ENCODE peak calls at places on chromosomes 16 and 17, in seven cellular contexts. O is lower lobe of right lung, T is cardiac muscle cell, X is adrenal gland, R is heart left ventricle, G is SK-N-SH, S is left ventricle myocardium inferior. N is an unnamed sample. For H3K9me3, the result is how much of the 10 kb centered on the place peaks cover.

GRCh38 chr17:42387221-42387657 is 1.0 kb downstream of the STAT3 start:
- DNase-seq in T (no peak), R (no peak), S (no peak), G (peak), X (no peak), O (no peak), N (no peak)

GRCh38 chr17:82086941-82087906 is 10.8 kb downstream of the FASN start:
- DNase-seq in X (no peak), G (no peak), S (peak), R (no peak), T (no peak), O (no peak), N (no peak)

GRCh38 chr16:84700518-84701277 is 898 bp downstream of the USP10 start:
- DNase-seq in S (no peak), G (peak), O (no peak), X (no peak), T (peak), R (no peak), N (no peak)

GRCh38 chr17:76089680-76090516 is 10.9 kb downstream of the ZACN start:
- DNase-seq in R (peak), S (no peak), X (no peak), G (peak), T (no peak), O (peak), N (no peak)

GRCh38 chr17:17205368-17206148 is 575 bp downstream of the PLD6 start:
- DNase-seq in O (peak), R (peak), X (peak), G (peak), T (no peak), S (peak), N (no peak)

GRCh38 chr16:81585785-81586184 is 141.2 kb downstream of the CMIP start:
- DNase-seq in R (peak), O (no peak), S (no peak), X (no peak), G (no peak), T (peak), N (no peak)

GRCh38 chr16:89093602-89094251 is at the start of gene ACSF3:
- DNase-seq in X (peak), R (peak), S (peak), T (peak), O (peak), G (peak), N (no peak)

GRCh38 chr16:1180772-1181714 is 28.1 kb downstream of the CACNA1H start:
- DNase-seq in S (peak), X (no peak), O (no peak), R (peak), T (no peak), G (no peak), N (no peak)

GRCh38 chr17:80982426-80982974 is 9.1 kb upstream of the CHMP6 start:
- DNase-seq in O (no peak), R (no peak), T (no peak), G (no peak), X (no peak), S (no peak), N (no peak)

GRCh38 chr17:63116967-63117366 is 150.9 kb downstream of the TANC2 start:
- DNase-seq in R (no peak), T (no peak), S (no peak), G (peak), X (no peak), O (no peak), N (no peak)

GRCh38 chr17:37259030-37259735 is 116.6 kb upstream of the C17orf78 start:
- DNase-seq in O (no peak), G (no peak), S (no peak), T (no peak), X (no peak), R (no peak), N (no peak)

GRCh38 chr16:31888735-31889134 is 15.1 kb downstream of the ZNF267 start:
- DNase-seq in R (no peak), T (no peak), O (no peak), G (no peak), X (no peak), S (no peak), N (no peak)

GRCh38 chr16:31897283-31897682 is 23.7 kb downstream of the ZNF267 start:
- DNase-seq in G (no peak), X (no peak), O (no peak), S (no peak), R (no peak), T (no peak), N (no peak)

GRCh38 chr16:31899505-31899904 is 25.9 kb downstream of the ZNF267 start:
- DNase-seq in O (no peak), X (no peak), T (no peak), G (no peak), S (no peak), R (no peak), N (no peak)

GRCh38 chr16:31893824-31894223 is 20.2 kb downstream of the ZNF267 start:
- DNase-seq in X (no peak), G (no peak), O (no peak), T (no peak), R (no peak), S (no peak), N (no peak)
- H3K9me3 ChIP-seq in X (under half), G (under half), O (under half), T (under half), R (under half), S (under half), N (under half)

GRCh38 chr17:14203392-14203791 is 33.3 kb downstream of the CDRT15 start:
- DNase-seq in G (no peak), O (no peak), T (no peak), X (no peak), S (no peak), R (no peak), N (no peak)
- TF ChIP-seq CTCF in G (no peak), O (no peak), T (peak), X (peak), S (peak), R (peak), N (peak)

DNA sequence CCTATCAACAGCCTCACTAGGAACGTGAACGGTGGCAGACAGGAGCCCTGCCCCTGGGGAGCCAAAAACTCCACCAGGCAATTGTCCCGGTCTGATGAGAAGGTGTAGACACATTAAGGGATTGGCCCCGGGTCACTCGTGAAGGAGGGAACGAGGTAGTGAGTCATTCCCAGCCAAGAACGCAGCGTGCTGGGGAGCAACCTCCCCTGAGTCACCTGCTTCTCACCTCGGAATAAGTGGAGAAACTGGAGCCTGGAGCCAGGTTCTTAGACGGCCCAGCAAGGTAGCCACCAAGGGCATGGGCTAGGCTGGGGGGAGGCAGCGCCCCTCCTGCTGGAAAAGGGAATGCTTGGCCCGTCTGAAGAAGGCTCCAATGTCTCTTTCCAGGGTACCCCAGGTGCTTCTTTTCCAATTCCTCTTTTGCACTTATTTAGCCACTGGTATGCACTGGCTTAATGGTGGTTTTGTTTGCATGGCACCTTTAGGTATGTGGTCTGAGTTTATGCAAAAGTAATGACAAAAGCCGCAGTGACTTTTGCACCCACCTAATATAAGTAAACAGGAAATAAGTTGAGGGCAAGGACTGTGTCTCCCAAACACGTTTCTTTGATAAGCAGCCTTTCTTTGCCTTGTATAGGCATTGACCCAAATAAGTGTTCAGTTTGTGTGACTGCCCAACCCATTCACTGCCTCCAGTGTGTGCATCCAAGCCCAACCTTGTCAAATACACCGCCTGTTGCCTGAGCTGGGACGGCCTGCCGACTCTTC is 1.8 kb upstream of the HELZ start:
- DNase-seq in R (no peak), O (peak), X (peak), T (no peak), G (no peak), S (no peak), N (no peak)
- H3K4me3 ChIP-seq in R (peak), O (peak), X (no peak), T (peak), G (peak), S (peak), N (peak)

DNA sequence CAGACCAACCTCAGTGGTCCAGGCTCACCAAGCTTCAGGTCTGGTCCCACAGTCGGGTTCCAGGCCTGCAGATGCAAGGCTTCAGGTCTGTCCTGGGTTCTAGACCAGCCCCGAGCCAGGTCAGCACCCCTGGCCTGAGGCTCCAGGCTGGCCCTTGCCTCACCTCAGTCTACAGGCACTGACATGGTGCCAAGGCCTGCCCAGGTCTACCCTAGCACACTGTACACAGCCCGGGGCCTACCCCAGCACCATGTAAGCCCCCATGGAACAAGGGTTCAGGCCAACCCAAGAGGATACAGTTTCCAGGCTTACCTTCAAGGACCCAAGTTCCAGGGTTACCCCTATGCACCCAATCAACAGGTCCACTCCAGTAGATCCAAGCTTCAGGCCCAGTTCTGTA is 26.8 kb downstream of the ZFP1 start:
- DNase-seq in O (no peak), S (no peak), T (no peak), G (no peak), R (no peak), X (no peak), N (no peak)
- H3K9me3 ChIP-seq in O (half or more), S (half or more), T (under half), G (under half), R (under half), X (under half), N (under half)

GRCh38 chr16:68385371-68385770 is 62.9 kb downstream of the SMPD3 start:
- DNase-seq in S (no peak), O (no peak), T (no peak), G (no peak), R (no peak), X (no peak), N (no peak)

GRCh38 chr16:68383858-68384257 is 64.5 kb downstream of the SMPD3 start:
- DNase-seq in G (no peak), O (peak), X (no peak), T (no peak), R (no peak), S (no peak), N (no peak)

GRCh38 chr16:68382296-68382718 is 66.0 kb downstream of the SMPD3 start:
- DNase-seq in O (peak), T (no peak), R (no peak), G (peak), S (no peak), X (no peak), N (no peak)

GRCh38 chr16:68386628-68387027 is 61.7 kb downstream of the SMPD3 start:
- DNase-seq in G (peak), X (no peak), R (no peak), T (no peak), O (peak), S (no peak), N (no peak)

DNA sequence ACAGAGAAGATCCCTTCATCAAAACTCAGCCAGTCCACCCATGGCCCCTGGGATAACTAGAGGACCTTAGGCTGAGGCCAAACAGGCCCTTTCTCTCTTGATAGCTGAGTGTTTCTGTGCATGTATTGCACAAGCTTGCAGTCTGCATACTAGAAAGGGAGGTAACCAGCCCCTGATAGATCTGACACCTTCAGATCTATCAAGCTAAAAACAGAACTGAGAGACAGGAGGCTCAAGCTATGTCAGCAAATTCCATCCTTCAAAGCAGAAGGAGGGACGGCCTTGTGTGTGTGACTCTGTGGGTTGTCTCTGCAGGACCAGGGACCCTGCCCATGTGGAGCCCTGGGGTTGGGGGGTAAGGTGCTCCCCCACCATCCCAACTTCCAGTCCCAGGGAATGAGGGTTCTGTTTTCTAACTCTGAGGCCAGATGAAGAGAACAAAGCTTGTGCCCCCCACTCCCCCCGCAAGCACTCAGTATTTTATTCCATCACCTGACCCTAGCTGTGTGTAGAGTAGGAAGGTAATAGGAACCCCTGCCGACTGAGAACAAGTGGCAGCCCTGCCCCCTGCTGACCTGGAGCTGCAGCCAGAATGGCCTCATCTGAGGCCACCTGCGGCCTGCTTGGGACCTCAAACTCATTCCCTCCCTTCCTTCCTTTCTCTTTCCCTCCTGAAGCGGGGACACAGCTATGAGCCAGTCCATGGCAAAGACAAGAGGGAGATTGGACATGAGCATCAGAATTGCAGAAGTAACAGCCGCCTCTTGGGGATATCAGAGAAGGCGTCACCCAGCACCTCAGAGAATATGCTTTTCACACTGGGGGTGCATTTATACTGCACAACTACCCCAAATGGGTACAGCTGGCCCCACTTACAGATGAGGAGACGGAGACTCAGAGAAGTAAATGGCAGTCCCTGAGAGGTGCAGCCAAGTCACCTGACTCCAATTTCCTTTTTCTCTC is 63.7 kb downstream of the SMPD3 start:
- DNase-seq in O (peak), S (no peak), G (no peak), R (no peak), T (peak), X (no peak), N (no peak)
- TF ChIP-seq CTCF in O (no peak), S (no peak), G (no peak), R (no peak), T (no peak), X (no peak), N (no peak)

DNA sequence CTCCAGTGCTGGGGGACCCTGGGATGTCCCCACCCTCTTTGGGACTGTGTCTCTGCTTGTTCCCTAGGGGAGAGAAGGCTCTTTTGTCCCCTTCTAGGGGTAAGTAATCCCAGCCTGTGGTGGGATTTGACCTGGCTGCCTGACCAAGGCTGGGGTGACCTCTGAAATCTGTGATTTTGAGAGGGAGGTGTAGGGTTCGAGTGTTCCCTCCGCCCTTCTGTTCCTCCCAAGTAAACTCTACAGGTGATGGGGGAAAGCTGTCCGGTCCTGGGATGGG is 617 bp downstream of the TMEM92 start:
- DNase-seq in S (no peak), G (no peak), X (no peak), R (no peak), O (peak), T (no peak), N (no peak)
- H3K4me3 ChIP-seq in S (no peak), G (no peak), X (no peak), R (no peak), O (peak), T (peak), N (no peak)

GRCh38 chr17:61718022-61718421 is 127.0 kb upstream of the NACA2 start:
- DNase-seq in R (no peak), X (no peak), O (no peak), T (no peak), G (no peak), S (no peak), N (no peak)
- H3K9me3 ChIP-seq in R (under half), X (under half), O (under half), T (under half), G (under half), S (under half), N (under half)

DNA sequence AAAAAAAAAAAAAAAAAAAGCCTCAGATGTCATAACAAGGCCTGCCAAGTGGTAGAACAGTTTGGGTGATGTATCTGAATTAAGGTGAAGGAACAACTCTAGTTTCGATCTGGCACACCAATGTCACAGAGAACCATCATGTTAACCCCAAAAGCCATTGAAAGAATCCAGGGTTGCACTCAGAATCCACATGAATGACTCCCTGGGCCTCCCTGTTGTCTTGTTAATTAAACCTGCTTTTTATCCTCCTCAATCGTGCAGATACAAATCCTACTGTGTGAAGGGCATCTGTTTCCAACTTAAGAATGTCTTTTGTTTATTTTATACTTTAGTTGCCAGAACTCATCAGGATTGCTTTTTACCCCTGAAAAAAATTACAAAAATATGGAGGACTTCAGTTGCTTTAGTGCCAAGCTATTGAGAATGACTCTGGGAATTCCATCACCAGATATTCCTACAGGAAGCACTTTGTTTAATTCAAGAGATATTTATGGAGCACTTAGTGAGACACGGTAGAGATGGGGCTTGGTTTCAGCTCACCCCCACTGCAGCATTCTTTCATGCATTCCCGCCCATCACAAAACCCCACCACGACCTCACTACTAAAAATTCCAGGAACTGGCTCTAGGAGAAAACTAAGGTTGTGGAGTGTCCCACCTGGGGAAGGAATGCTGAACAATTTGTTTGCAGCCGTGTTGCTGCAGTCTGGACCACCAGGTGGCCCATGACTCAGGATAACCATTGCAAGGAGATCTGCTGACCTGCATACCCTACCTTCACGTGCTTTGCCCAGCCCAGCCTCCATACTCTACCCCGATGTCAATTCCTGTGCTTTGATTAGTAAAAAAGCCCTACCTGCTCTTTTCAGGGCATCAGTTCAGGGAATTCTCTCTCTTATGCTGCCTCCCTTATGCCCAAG is 63.8 kb upstream of the GPRC5B start:
- DNase-seq in G (no peak), O (no peak), S (no peak), X (no peak), R (no peak), T (no peak), N (no peak)
- TF ChIP-seq CTCF in G (no peak), O (no peak), S (no peak), X (no peak), R (no peak), T (no peak), N (no peak)

DNA sequence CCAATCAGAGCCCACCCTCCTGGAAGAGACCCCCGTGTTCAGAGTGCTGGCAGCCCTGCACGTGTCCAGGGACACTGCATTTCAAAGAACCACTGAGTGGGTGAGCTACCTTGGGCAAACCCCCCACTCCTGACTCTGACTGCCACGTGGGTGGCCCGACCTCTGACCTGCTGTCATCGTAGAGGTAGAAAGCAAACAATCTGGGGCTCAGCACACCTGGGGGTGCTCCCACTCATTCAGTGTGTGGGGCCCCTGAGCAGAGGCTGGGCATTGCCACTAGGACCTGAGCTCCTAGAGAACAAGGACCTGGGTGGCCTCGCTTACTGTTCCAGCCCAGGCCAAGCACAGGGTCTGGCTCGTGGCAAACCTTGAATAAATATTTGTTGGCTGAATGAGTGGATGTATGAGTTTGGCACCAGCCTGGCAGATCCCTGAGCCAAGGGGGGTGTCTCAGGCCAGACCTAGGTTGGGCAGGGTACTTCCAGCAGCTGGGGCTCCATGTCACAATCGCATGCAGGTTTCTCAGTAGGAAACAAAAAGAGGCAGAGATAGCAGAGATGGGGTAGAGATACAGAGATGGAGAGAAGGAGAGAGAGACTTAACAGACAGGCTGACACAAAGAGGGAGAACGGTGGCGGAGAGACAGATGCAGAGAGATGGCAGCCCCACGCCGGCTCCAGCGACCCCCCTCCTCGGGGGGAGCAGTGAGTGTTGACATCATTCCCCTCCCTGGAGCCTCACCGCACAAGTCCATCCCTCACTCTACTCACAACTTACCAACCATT is 5.4 kb upstream of the DRC7 start:
- DNase-seq in S (no peak), O (no peak), R (no peak), X (no peak), G (peak), T (no peak), N (no peak)
- H3K4me3 ChIP-seq in S (no peak), O (no peak), R (no peak), X (no peak), G (no peak), T (no peak), N (no peak)

GRCh38 chr17:74140282-74140681 is 63.2 kb upstream of the RPL38 start:
- DNase-seq in G (no peak), O (no peak), X (no peak), S (no peak), T (no peak), R (no peak), N (no peak)
- H3K9me3 ChIP-seq in G (under half), O (under half), X (under half), S (half or more), T (under half), R (under half), N (under half)

N was measured in AG04450.